ENCODE peak calls at places on chromosome 7, in four cellular contexts. One of them, this sample, is unnamed. For H3K4me1, the result is how much of the 10 kb centered on the place peaks cover.

GRCh38 chr7:29123611-29124190 is 22.6 kb downstream of the CPVL start:
- DNase-seq in thoracic aorta: no peak
- DNase-seq in neural progenitor cell: no peak
- DNase-seq in ovary: no peak
- DNase-seq in this sample: no peak

GRCh38 chr7:139875821-139876241 is 46.8 kb downstream of the TBXAS1 start:
- DNase-seq in thoracic aorta: no peak
- DNase-seq in neural progenitor cell: no peak
- DNase-seq in ovary: no peak
- DNase-seq in this sample: no peak

GRCh38 chr7:63900394-63901203 is 98.0 kb upstream of the ZNF722 start:
- DNase-seq in thoracic aorta: peak
- DNase-seq in neural progenitor cell: no peak
- DNase-seq in ovary: peak
- DNase-seq in this sample: no peak

GRCh38 chr7:19317461-19317860 is 172.2 kb upstream of the FERD3L start:
- DNase-seq in thoracic aorta: no peak
- DNase-seq in neural progenitor cell: no peak
- DNase-seq in ovary: no peak
- DNase-seq in this sample: no peak

GRCh38 chr7:115429918-115430317 is 508.0 kb downstream of the MDFIC start:
- DNase-seq in thoracic aorta: no peak
- DNase-seq in neural progenitor cell: no peak
- DNase-seq in ovary: no peak
- DNase-seq in this sample: no peak

GRCh38 chr7:94445696-94446194 is 51.0 kb downstream of the COL1A2 start:
- DNase-seq in thoracic aorta: no peak
- DNase-seq in neural progenitor cell: no peak
- DNase-seq in ovary: no peak
- DNase-seq in this sample: no peak

GRCh38 chr7:113440173-113440572 is 321.8 kb upstream of the SMIM30 start:
- DNase-seq in thoracic aorta: no peak
- DNase-seq in neural progenitor cell: no peak
- DNase-seq in ovary: no peak
- DNase-seq in this sample: no peak

GRCh38 chr7:154684651-154685563 is 318.0 kb downstream of the PAXIP1 start:
- DNase-seq in thoracic aorta: no peak
- DNase-seq in neural progenitor cell: no peak
- DNase-seq in ovary: no peak
- DNase-seq in this sample: no peak

GRCh38 chr7:84302949-84303348 is 108.4 kb upstream of the SEMA3A start:
- DNase-seq in thoracic aorta: no peak
- DNase-seq in neural progenitor cell: no peak
- DNase-seq in ovary: no peak
- DNase-seq in this sample: no peak

GRCh38 chr7:43385856-43386255 is 197.1 kb upstream of the STK17A start:
- DNase-seq in thoracic aorta: no peak
- DNase-seq in neural progenitor cell: no peak
- DNase-seq in ovary: no peak
- DNase-seq in this sample: no peak

GRCh38 chr7:28065308-28065707 is 115.3 kb downstream of the JAZF1 start:
- DNase-seq in thoracic aorta: no peak
- DNase-seq in neural progenitor cell: no peak
- DNase-seq in ovary: peak
- DNase-seq in this sample: no peak

GRCh38 chr7:152761116-152761748 is 1.7 kb downstream of the ACTR3B start:
- DNase-seq in thoracic aorta: no peak
- DNase-seq in neural progenitor cell: no peak
- DNase-seq in ovary: no peak
- DNase-seq in this sample: peak

GRCh38 chr7:105298439-105298894 is 90.3 kb downstream of the SRPK2 start:
- DNase-seq in thoracic aorta: no peak
- DNase-seq in neural progenitor cell: peak
- DNase-seq in ovary: no peak
- DNase-seq in this sample: peak

GRCh38 chr7:16028651-16029050 is 342.2 kb upstream of the MEOX2 start:
- DNase-seq in thoracic aorta: no peak
- DNase-seq in neural progenitor cell: no peak
- DNase-seq in ovary: no peak
- DNase-seq in this sample: no peak

GRCh38 chr7:146096994-146097393 is 19.6 kb upstream of the CNTNAP2 start:
- DNase-seq in thoracic aorta: no peak
- DNase-seq in neural progenitor cell: peak
- DNase-seq in ovary: no peak
- DNase-seq in this sample: peak

GRCh38 chr7:87627634-87627994 is 584 bp upstream of the RUNDC3B start:
- DNase-seq in thoracic aorta: no peak
- DNase-seq in neural progenitor cell: no peak
- DNase-seq in ovary: peak
- DNase-seq in this sample: no peak

GRCh38 chr7:155594163-155594732 is 47.9 kb upstream of the CNPY1 start:
- DNase-seq in thoracic aorta: no peak
- DNase-seq in neural progenitor cell: no peak
- DNase-seq in ovary: no peak
- DNase-seq in this sample: no peak

GRCh38 chr7:15972767-15973362 is 286.4 kb upstream of the MEOX2 start:
- DNase-seq in thoracic aorta: no peak
- DNase-seq in neural progenitor cell: no peak
- DNase-seq in ovary: peak
- DNase-seq in this sample: no peak

GRCh38 chr7:22550514-22551010 is 50.6 kb upstream of the STEAP1B start:
- DNase-seq in thoracic aorta: no peak
- DNase-seq in neural progenitor cell: no peak
- DNase-seq in ovary: no peak
- DNase-seq in this sample: no peak

GRCh38 chr7:22554184-22554583 is 54.2 kb upstream of the STEAP1B start:
- DNase-seq in thoracic aorta: no peak
- DNase-seq in neural progenitor cell: no peak
- DNase-seq in ovary: no peak
- DNase-seq in this sample: no peak

GRCh38 chr7:22549667-22550513 is 49.9 kb upstream of the STEAP1B start:
- DNase-seq in thoracic aorta: no peak
- DNase-seq in neural progenitor cell: peak
- DNase-seq in ovary: no peak
- DNase-seq in this sample: peak

GRCh38 chr7:22549051-22549450 is 49.1 kb upstream of the STEAP1B start:
- DNase-seq in thoracic aorta: no peak
- DNase-seq in neural progenitor cell: no peak
- DNase-seq in ovary: no peak
- DNase-seq in this sample: peak

GRCh38 chr7:22551768-22552513 is 52.0 kb upstream of the STEAP1B start:
- DNase-seq in thoracic aorta: no peak
- DNase-seq in neural progenitor cell: no peak
- DNase-seq in ovary: no peak
- DNase-seq in this sample: no peak
- H3K27ac ChIP-seq in thoracic aorta: no peak
- H3K27ac ChIP-seq in neural progenitor cell: no peak
- H3K27ac ChIP-seq in ovary: no peak
- H3K27ac ChIP-seq in this sample: no peak

GRCh38 chr7:108033776-108034497 is 31.0 kb upstream of the LAMB1 start:
- DNase-seq in thoracic aorta: no peak
- DNase-seq in neural progenitor cell: no peak
- DNase-seq in ovary: no peak
- DNase-seq in this sample: no peak

GRCh38 chr7:108037748-108038147 is 34.8 kb upstream of the LAMB1 start:
- DNase-seq in thoracic aorta: no peak
- DNase-seq in neural progenitor cell: no peak
- DNase-seq in ovary: no peak
- DNase-seq in this sample: no peak

GRCh38 chr7:108034586-108034985 is 31.6 kb upstream of the LAMB1 start:
- DNase-seq in thoracic aorta: no peak
- DNase-seq in neural progenitor cell: no peak
- DNase-seq in ovary: no peak
- DNase-seq in this sample: peak

DNA sequence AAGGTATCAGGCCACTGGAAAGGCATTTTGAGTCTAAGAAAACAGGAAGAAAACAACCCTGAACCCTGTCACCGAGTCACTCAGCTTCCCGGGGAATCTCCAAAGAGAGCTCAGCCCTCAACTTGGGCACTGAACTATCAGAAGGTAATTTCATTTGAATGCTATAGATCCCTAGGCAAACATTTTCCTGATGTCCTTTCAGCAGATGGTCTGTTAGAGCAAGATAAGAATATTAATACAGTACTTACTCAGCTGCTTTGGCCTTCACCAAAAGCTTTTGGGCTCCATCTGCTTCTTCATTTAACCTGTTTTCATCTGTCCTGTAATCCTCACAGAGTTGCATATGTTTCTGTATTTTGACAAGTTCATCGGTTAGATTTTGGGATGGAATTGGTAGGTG is 34.2 kb upstream of the LAMB1 start:
- DNase-seq in thoracic aorta: no peak
- DNase-seq in neural progenitor cell: no peak
- DNase-seq in ovary: no peak
- DNase-seq in this sample: no peak
- H3K4me1 ChIP-seq in thoracic aorta: under half
- H3K4me1 ChIP-seq in neural progenitor cell: under half
- H3K4me1 ChIP-seq in ovary: under half
- H3K4me1 ChIP-seq in this sample: under half

DNA sequence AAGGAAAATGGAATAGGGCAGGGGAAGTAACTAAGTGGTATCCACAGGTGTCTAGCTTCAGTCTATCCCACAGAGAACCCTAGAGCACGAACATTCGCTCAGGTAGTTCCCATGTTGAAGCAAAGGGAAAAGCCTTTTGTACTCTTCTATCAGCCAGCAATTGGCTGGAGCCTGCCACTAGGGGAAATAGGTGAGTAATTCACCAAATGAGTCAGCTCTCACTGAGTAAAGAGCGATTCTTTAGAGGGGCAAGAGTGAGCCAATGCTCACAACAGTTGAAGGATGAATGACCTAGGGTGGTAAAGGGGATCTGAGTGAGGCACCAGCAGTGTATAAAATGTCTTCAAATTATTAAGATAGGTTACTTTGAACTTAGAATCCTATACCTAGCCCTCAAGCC is 94.1 kb upstream of the ZNF800 start:
- DNase-seq in thoracic aorta: no peak
- DNase-seq in neural progenitor cell: peak
- DNase-seq in ovary: no peak
- DNase-seq in this sample: peak
- TF ChIP-seq CTCF in thoracic aorta: no peak
- TF ChIP-seq CTCF in neural progenitor cell: peak
- TF ChIP-seq CTCF in ovary: no peak
- TF ChIP-seq CTCF in this sample: peak

GRCh38 chr7:129569811-129570215 is 41.7 kb upstream of the NRF1 start:
- DNase-seq in thoracic aorta: no peak
- DNase-seq in neural progenitor cell: no peak
- DNase-seq in ovary: no peak
- DNase-seq in this sample: no peak
- H3K27ac ChIP-seq in thoracic aorta: no peak
- H3K27ac ChIP-seq in neural progenitor cell: no peak
- H3K27ac ChIP-seq in ovary: no peak
- H3K27ac ChIP-seq in this sample: no peak

GRCh38 chr7:44618045-44618444 is 11.6 kb downstream of the OGDH start:
- DNase-seq in thoracic aorta: no peak
- DNase-seq in neural progenitor cell: no peak
- DNase-seq in ovary: no peak
- DNase-seq in this sample: no peak
- H3K4me1 ChIP-seq in thoracic aorta: under half
- H3K4me1 ChIP-seq in neural progenitor cell: under half
- H3K4me1 ChIP-seq in ovary: under half
- H3K4me1 ChIP-seq in this sample: under half

This sample was measured in endodermal cell.